ENCODE peak calls at places on chromosomes 5 and 9, in nine cellular contexts. R is stomach, D is uterus, Y is sigmoid colon, Z is vagina, C is heart left ventricle, V is ovary, U is cardiac muscle cell, H is SJSA1. G is an unnamed sample.

GRCh38 chr5:157280927-157281326 is 15.0 kb downstream of the CYFIP2 start:
- DNase-seq in D (no peak), R (no peak), Z (no peak), V (no peak), U (no peak), C (no peak), Y (no peak), H (no peak), G (no peak)

GRCh38 chr5:65855758-65856157 is 70.6 kb upstream of the ERBIN start:
- DNase-seq in R (no peak), C (no peak), V (no peak), Z (no peak), D (no peak), U (no peak), H (no peak), Y (no peak), G (no peak)

GRCh38 chr9:136219276-136219675 is 14.3 kb upstream of the LHX3 start:
- DNase-seq in C (no peak), Y (no peak), R (no peak), D (no peak), Z (no peak), H (no peak), V (no peak), U (no peak), G (no peak)

GRCh38 chr5:17794201-17794600 is 159.9 kb downstream of the TAF11L14 start:
- DNase-seq in C (no peak), Z (no peak), Y (no peak), D (no peak), U (no peak), H (no peak), V (no peak), R (no peak), G (no peak)

GRCh38 chr5:34488984-34489383 is 167.1 kb upstream of the RAI14 start:
- DNase-seq in R (no peak), U (no peak), Y (no peak), Z (no peak), V (no peak), C (no peak), D (no peak), H (no peak), G (no peak)

GRCh38 chr5:146366904-146367303 is 28.3 kb downstream of the POU4F3 start:
- DNase-seq in Y (no peak), R (no peak), U (no peak), C (no peak), Z (no peak), V (no peak), H (no peak), D (no peak), G (no peak)

GRCh38 chr5:68962632-68963484 is 131.0 kb upstream of the SLC30A5 start:
- DNase-seq in H (peak), V (peak), Z (no peak), D (peak), C (no peak), U (peak), R (peak), Y (peak), G (peak)

GRCh38 chr5:153883829-153884228 is 154.9 kb downstream of the FAM114A2 start:
- DNase-seq in V (no peak), U (no peak), H (peak), Y (no peak), Z (no peak), C (no peak), R (no peak), D (no peak), G (no peak)

GRCh38 chr5:37120270-37120669 is 128.9 kb downstream of the CPLANE1 start:
- DNase-seq in D (no peak), V (no peak), Z (no peak), C (no peak), H (no peak), U (no peak), R (no peak), Y (no peak), G (no peak)

GRCh38 chr5:123752576-123752975 is 240.6 kb downstream of the CSNK1G3 start:
- DNase-seq in V (no peak), C (no peak), D (no peak), Z (no peak), R (no peak), U (no peak), Y (no peak), H (peak), G (no peak)

GRCh38 chr5:131264453-131265200 is 774 bp downstream of the CDC42SE2 start:
- DNase-seq in Z (no peak), U (peak), Y (peak), D (peak), C (peak), H (peak), V (peak), R (peak), G (peak)

GRCh38 chr9:38024036-38024681 is 44.9 kb downstream of the SHB start:
- DNase-seq in Y (peak), R (no peak), V (peak), D (peak), Z (no peak), U (peak), C (no peak), H (no peak), G (peak)

GRCh38 chr5:144484124-144484897 is 313.6 kb downstream of the KCTD16 start:
- DNase-seq in C (no peak), D (no peak), Y (no peak), V (no peak), U (no peak), R (no peak), Z (no peak), H (peak), G (no peak)

GRCh38 chr5:125409496-125410351 is 663.3 kb upstream of the ZNF608 start:
- DNase-seq in Z (no peak), C (no peak), Y (no peak), D (no peak), H (no peak), V (no peak), U (peak), R (no peak), G (no peak)

GRCh38 chr5:39675676-39676075 is 250.9 kb upstream of the DAB2 start:
- DNase-seq in Y (no peak), R (no peak), H (peak), Z (no peak), C (no peak), U (no peak), V (no peak), D (no peak), G (no peak)

GRCh38 chr5:113195726-113196125 is 219.1 kb downstream of the DCP2 start:
- DNase-seq in V (no peak), D (no peak), R (no peak), Y (no peak), C (no peak), U (no peak), Z (no peak), H (no peak), G (no peak)
- H3K27ac ChIP-seq in V (no peak), D (no peak), R (no peak), Y (no peak), C (no peak), U (no peak), Z (no peak), H (no peak), G (no peak)

DNA sequence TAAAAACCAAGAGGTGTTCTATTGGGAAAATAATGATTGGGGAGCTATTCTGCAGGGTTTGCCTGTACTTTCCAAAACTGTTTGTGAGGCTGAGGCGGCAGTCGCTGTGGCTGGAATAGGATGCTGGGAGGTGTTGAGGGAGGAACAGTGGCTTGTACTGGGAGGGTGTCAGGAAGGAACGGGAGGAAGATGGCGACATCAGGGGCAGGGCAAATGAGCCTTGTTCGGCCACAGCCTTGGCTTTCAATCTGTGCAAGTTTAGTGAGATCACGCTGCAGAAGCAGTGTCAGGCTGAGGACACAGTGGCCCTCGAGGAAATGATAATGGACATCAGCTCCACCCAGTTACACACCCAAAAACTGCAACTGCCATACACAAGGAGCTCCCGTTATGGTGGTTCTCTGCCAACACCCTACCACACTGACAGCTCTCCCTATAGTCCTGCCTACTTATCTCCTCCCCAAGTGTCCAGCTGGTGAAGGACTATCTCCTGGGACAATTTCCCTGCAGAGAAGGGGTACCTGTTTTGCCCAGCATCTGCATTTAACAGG is 27.3 kb downstream of the KIF2A start:
- DNase-seq in Z (no peak), H (no peak), R (no peak), U (no peak), D (no peak), V (no peak), C (no peak), Y (no peak), G (no peak)
- H3K27ac ChIP-seq in Z (no peak), H (no peak), R (no peak), U (peak), D (no peak), V (no peak), C (no peak), Y (no peak), G (no peak)

DNA sequence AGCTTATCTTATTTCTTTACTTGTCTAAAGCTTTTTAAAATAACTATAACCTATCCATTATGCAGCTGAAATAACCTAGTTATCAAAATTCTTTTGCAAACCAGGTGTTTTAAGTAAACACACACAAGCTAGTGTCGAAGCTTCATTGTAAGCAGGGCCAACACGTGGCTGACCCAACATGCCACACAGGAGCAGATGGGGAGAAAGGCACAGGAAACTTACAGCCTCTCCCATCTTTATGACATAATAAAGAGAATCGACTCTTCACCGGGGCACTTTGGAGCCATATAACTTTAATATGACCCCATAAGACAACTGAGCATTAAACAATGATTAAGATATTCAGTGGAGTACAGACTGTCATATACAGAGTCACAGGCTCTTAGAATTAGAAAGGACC is 75.6 kb downstream of the RASEF start:
- DNase-seq in C (no peak), R (no peak), Y (no peak), H (no peak), U (no peak), V (no peak), Z (no peak), D (no peak), G (no peak)
- H3K27ac ChIP-seq in C (no peak), R (no peak), Y (no peak), H (no peak), U (no peak), V (no peak), Z (no peak), D (no peak), G (no peak)

DNA sequence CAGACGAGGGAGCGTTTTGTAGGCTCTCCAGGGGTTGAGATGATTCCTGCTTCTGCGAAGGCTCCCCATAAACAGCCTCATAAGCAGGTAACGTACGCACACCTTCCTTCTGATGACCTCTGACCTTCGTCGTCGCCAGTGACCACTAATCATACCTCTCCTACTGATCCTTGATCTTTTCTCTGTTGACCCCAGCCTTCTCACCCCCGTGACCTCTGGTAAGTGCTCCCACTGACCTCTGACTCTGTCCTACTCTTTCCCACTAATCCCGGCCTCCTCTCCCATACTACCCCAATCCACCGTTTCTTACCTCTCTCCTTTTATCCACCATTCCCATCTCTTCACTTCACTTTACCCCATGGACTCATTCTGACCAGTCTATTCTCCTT is 356 bp downstream of the DNAI1 start:
- DNase-seq in V (peak), Y (peak), C (no peak), Z (no peak), R (no peak), D (no peak), U (no peak), H (no peak), G (no peak)
- H3K27ac ChIP-seq in V (no peak), Y (no peak), C (no peak), Z (no peak), R (no peak), D (no peak), U (no peak), H (no peak), G (no peak)

GRCh38 chr9:134546231-134546731 is 95.3 kb upstream of the COL5A1 start:
- DNase-seq in R (no peak), H (no peak), Z (no peak), Y (peak), V (no peak), U (no peak), D (no peak), C (no peak), G (no peak)
- H3K27ac ChIP-seq in R (peak), H (peak), Z (peak), Y (peak), V (no peak), U (no peak), D (peak), C (peak), G (no peak)

DNA sequence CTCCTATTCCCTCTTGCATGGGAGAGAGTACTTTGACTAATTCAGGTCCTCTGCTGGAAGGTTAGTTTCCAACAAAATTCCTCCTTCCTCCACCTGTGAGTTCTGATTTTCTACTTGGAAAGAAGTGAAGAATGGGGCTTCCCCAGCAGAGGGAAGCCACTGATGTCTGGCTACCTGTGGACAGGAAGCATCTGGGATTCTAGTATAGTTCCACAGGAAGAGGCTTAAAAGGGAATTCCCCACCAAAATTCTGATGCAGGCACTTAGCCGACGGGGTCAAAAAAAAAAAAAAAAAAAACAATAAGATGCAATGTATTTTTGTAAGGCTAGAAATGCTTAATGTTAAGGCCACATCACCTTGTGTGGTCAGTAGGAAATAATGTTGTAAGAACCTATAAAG is 33.4 kb downstream of the PCDHGC5 start:
- DNase-seq in H (no peak), V (no peak), D (no peak), R (no peak), Y (no peak), U (no peak), Z (no peak), C (no peak), G (no peak)
- H3K27ac ChIP-seq in H (peak), V (no peak), D (peak), R (peak), Y (peak), U (no peak), Z (peak), C (peak), G (peak)